ENCODE peak calls at places on chromosomes 2 and 18, in nine cellular contexts. S is cardiac muscle cell, K is chondrocyte, P is HCT116, O is spleen, U is mammary epithelial cell, T is natural killer cell, H is B cell, G is body of pancreas. E is an unnamed sample.

GRCh38 chr2:120239488-120240287 is 13.0 kb upstream of the RALB start:
- DNase-seq in S (no peak), K (no peak), P (no peak), O (peak), U (peak), T (no peak), H (no peak), G (peak), E (no peak)

GRCh38 chr18:55031576-55031975 is 72.3 kb upstream of the CCDC68 start:
- DNase-seq in S (no peak), K (no peak), P (no peak), O (no peak), U (no peak), T (no peak), H (no peak), G (no peak), E (no peak)

GRCh38 chr2:47388888-47389287 is 14.1 kb upstream of the MSH2 start:
- DNase-seq in S (no peak), K (no peak), P (no peak), O (no peak), U (no peak), T (no peak), H (no peak), G (no peak), E (no peak)

GRCh38 chr2:240469747-240470146 is 34.3 kb downstream of the GPC1 start:
- DNase-seq in S (no peak), K (no peak), P (no peak), O (peak), U (no peak), T (peak), H (no peak), G (no peak), E (peak)

GRCh38 chr2:202158796-202159195 is 79.6 kb downstream of the SUMO1 start:
- DNase-seq in S (no peak), K (no peak), P (no peak), O (no peak), U (no peak), T (no peak), H (no peak), G (no peak), E (no peak)

GRCh38 chr2:64217198-64217869 is 73.1 kb upstream of the PELI1 start:
- DNase-seq in S (no peak), K (no peak), P (no peak), O (no peak), U (no peak), T (no peak), H (no peak), G (no peak), E (no peak)

GRCh38 chr2:100013892-100014677 is 128.3 kb downstream of the AFF3 start:
- DNase-seq in S (peak), K (no peak), P (peak), O (no peak), U (peak), T (no peak), H (no peak), G (peak), E (no peak)

GRCh38 chr2:2270808-2271415 is 60.2 kb downstream of the MYT1L start:
- DNase-seq in S (no peak), K (no peak), P (no peak), O (no peak), U (no peak), T (no peak), H (no peak), G (no peak), E (no peak)

GRCh38 chr2:234033885-234034284 is 16.6 kb upstream of the SPP2 start:
- DNase-seq in S (no peak), K (no peak), P (no peak), O (no peak), U (no peak), T (no peak), H (no peak), G (no peak), E (no peak)

GRCh38 chr2:51483720-51484119 is 451.8 kb upstream of the NRXN1 start:
- DNase-seq in S (no peak), K (no peak), P (no peak), O (no peak), U (no peak), T (no peak), H (no peak), G (no peak), E (no peak)

GRCh38 chr2:148511883-148512282 is 132.7 kb upstream of the EPC2 start:
- DNase-seq in S (no peak), K (no peak), P (no peak), O (no peak), U (no peak), T (no peak), H (no peak), G (no peak), E (no peak)

GRCh38 chr18:79108520-79109215 is 39.5 kb downstream of the ATP9B start:
- DNase-seq in S (no peak), K (no peak), P (no peak), O (no peak), U (no peak), T (no peak), H (no peak), G (no peak), E (no peak)

GRCh38 chr2:170928036-170928823 is 823 bp upstream of the GORASP2 start:
- DNase-seq in S (no peak), K (no peak), P (no peak), O (peak), U (peak), T (no peak), H (no peak), G (no peak), E (no peak)

GRCh38 chr18:21897811-21898210 is 157.2 kb downstream of the MIB1 start:
- DNase-seq in S (peak), K (no peak), P (peak), O (no peak), U (peak), T (no peak), H (no peak), G (peak), E (peak)

GRCh38 chr2:194750926-194751325 is 906.1 kb upstream of the SLC39A10 start:
- DNase-seq in S (no peak), K (no peak), P (no peak), O (no peak), U (no peak), T (no peak), H (no peak), G (no peak), E (no peak)

GRCh38 chr2:220466251-220466691 is 838.8 kb downstream of the SLC4A3 start:
- DNase-seq in S (no peak), K (no peak), P (no peak), O (no peak), U (no peak), T (no peak), H (no peak), G (no peak), E (no peak)

GRCh38 chr2:155456222-155456621 is 757.7 kb downstream of the KCNJ3 start:
- DNase-seq in S (no peak), K (no peak), P (no peak), O (no peak), U (no peak), T (no peak), H (no peak), G (no peak), E (no peak)

GRCh38 chr2:47070920-47071824 is 83.9 kb downstream of the STPG4 start:
- DNase-seq in S (no peak), K (peak), P (no peak), O (no peak), U (peak), T (no peak), H (peak), G (peak), E (no peak)

GRCh38 chr2:36708119-36708741 is 11.7 kb downstream of the VIT start:
- DNase-seq in S (no peak), K (no peak), P (peak), O (no peak), U (no peak), T (no peak), H (no peak), G (no peak), E (no peak)

GRCh38 chr18:37242091-37242490 is 323.5 kb downstream of the CELF4 start:
- DNase-seq in S (no peak), K (no peak), P (no peak), O (peak), U (no peak), T (no peak), H (no peak), G (no peak), E (no peak)

GRCh38 chr2:84539729-84540128 is 23.4 kb downstream of the DNAH6 start:
- DNase-seq in S (no peak), K (no peak), P (no peak), O (no peak), U (no peak), T (no peak), H (no peak), G (no peak), E (no peak)

GRCh38 chr2:239203443-239204142 is 197.2 kb downstream of the HDAC4 start:
- DNase-seq in S (no peak), K (no peak), P (no peak), O (no peak), U (no peak), T (no peak), H (no peak), G (peak), E (no peak)

GRCh38 chr2:40463112-40463511 is 11.2 kb upstream of the SLC8A1 start:
- DNase-seq in S (no peak), K (no peak), P (no peak), O (no peak), U (no peak), T (no peak), H (no peak), G (no peak), E (no peak)

GRCh38 chr2:33304032-33304864 is 172.2 kb upstream of the RASGRP3 start:
- DNase-seq in S (no peak), K (no peak), P (peak), O (no peak), U (no peak), T (no peak), H (no peak), G (no peak), E (no peak)

GRCh38 chr18:39701839-39702238 is 2136.2 kb upstream of the CELF4 start:
- DNase-seq in S (no peak), K (no peak), P (peak), O (no peak), U (peak), T (no peak), H (no peak), G (no peak), E (no peak)

GRCh38 chr2:62349788-62350187 is 153.9 kb downstream of the B3GNT2 start:
- DNase-seq in S (no peak), K (no peak), P (no peak), O (no peak), U (no peak), T (no peak), H (no peak), G (no peak), E (no peak)

GRCh38 chr2:200330351-200331120 is 24.0 kb downstream of the SPATS2L start:
- DNase-seq in S (no peak), K (no peak), P (no peak), O (no peak), U (no peak), T (no peak), H (no peak), G (no peak), E (no peak)

GRCh38 chr2:3637311-3637675 is 20.7 kb upstream of the ALLC start:
- DNase-seq in S (no peak), K (no peak), P (no peak), O (peak), U (no peak), T (no peak), H (no peak), G (no peak), E (no peak)

GRCh38 chr2:98903767-98904485 is 32.1 kb downstream of the CRACDL start:
- DNase-seq in S (no peak), K (no peak), P (no peak), O (peak), U (no peak), T (no peak), H (no peak), G (no peak), E (no peak)

GRCh38 chr2:228348653-228349052 is 167.2 kb upstream of the SPHKAP start:
- DNase-seq in S (peak), K (no peak), P (no peak), O (no peak), U (no peak), T (no peak), H (no peak), G (no peak), E (no peak)

GRCh38 chr2:192124576-192124975 is 70.2 kb downstream of the TMEFF2 start:
- DNase-seq in S (no peak), K (no peak), P (no peak), O (no peak), U (peak), T (no peak), H (no peak), G (no peak), E (no peak)

GRCh38 chr2:229713371-229714079 is 830 bp downstream of the DNER start:
- DNase-seq in S (peak), K (no peak), P (no peak), O (no peak), U (no peak), T (no peak), H (no peak), G (no peak), E (peak)

GRCh38 chr2:229714080-229714735 is at the start of gene DNER:
- DNase-seq in S (peak), K (no peak), P (no peak), O (peak), U (no peak), T (no peak), H (no peak), G (peak), E (peak)

GRCh38 chr2:229712125-229712524 is 2.2 kb downstream of the DNER start:
- DNase-seq in S (no peak), K (no peak), P (no peak), O (no peak), U (no peak), T (no peak), H (no peak), G (no peak), E (no peak)

GRCh38 chr2:229715895-229716507 is 1.6 kb upstream of the DNER start:
- DNase-seq in S (peak), K (no peak), P (peak), O (no peak), U (peak), T (no peak), H (no peak), G (no peak), E (no peak)

GRCh38 chr2:229714736-229715541 is 584 bp upstream of the DNER start:
- DNase-seq in S (peak), K (peak), P (no peak), O (peak), U (peak), T (no peak), H (no peak), G (peak), E (peak)
- TF ChIP-seq CTCF in S (peak), K (no peak), P (no peak), O (no peak), U (no peak), T (no peak), H (no peak), G (no peak), E (no peak)

GRCh38 chr2:218979846-218980738 is 4.9 kb downstream of the FEV start:
- DNase-seq in S (peak), K (peak), P (peak), O (peak), U (peak), T (peak), H (peak), G (peak), E (peak)

GRCh38 chr2:218980800-218981389 is 4.1 kb downstream of the FEV start:
- DNase-seq in S (no peak), K (peak), P (no peak), O (peak), U (no peak), T (no peak), H (no peak), G (no peak), E (no peak)

GRCh38 chr2:218982312-218983262 is 2.4 kb downstream of the FEV start:
- DNase-seq in S (no peak), K (peak), P (no peak), O (no peak), U (no peak), T (no peak), H (no peak), G (no peak), E (no peak)

GRCh38 chr2:218983263-218983970 is 1.6 kb downstream of the FEV start:
- DNase-seq in S (no peak), K (peak), P (no peak), O (no peak), U (no peak), T (no peak), H (no peak), G (no peak), E (no peak)

GRCh38 chr2:218981390-218982311 is 3.3 kb downstream of the FEV start:
- DNase-seq in S (peak), K (peak), P (no peak), O (peak), U (peak), T (no peak), H (no peak), G (peak), E (no peak)
- TF ChIP-seq CTCF in S (no peak), K (no peak), P (peak), O (no peak), U (no peak), T (no peak), H (no peak), G (no peak), E (peak)

GRCh38 chr2:106596844-106597243 is 109.7 kb downstream of the CD8B2 start:
- DNase-seq in S (no peak), K (no peak), P (no peak), O (no peak), U (no peak), T (no peak), H (no peak), G (no peak), E (no peak)
- TF ChIP-seq CTCF in S (peak), K (peak), P (peak), O (peak), U (peak), T (no peak), H (peak), G (no peak), E (peak)

DNA sequence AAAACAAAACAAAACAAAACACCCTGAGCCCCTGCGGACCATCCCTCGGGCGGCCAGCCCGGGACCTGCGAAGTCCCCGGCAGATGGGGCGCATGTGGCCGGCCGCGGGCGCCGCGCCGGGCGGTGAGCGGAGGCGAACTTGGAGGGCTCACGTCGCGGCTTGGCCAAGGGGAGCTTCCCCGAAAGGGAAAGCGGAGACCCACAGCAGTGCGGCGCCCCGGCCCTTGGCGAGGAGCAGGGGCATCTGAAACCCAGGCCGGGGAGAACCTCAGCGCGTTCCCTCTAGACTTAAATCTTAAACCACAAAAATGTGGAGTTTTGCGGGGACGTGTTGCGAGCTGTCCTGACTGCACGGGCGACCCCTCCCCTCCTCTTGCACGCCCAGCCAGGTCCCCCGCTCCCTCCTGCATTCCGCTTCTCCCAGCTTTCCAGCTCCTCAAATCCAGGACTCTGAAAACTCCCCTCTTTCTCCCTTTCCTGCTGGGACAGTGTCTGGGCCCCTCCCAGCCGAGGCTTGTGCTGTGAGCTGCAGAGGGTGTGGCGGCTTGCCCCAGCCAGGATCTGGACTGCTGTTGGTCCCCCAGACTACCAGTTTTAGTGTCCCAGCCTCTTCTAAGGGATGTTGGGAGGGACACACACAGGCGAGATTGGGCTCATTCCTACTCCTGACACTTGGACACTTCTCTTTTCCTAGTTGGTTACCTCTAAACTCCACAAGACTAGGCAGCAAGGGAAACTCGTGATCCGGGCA is 1.3 kb downstream of the FMNL2 start:
- DNase-seq in S (peak), K (no peak), P (no peak), O (peak), U (peak), T (no peak), H (no peak), G (peak), E (peak)
- TF ChIP-seq CTCF in S (no peak), K (peak), P (no peak), O (no peak), U (no peak), T (no peak), H (no peak), G (no peak), E (no peak)

DNA sequence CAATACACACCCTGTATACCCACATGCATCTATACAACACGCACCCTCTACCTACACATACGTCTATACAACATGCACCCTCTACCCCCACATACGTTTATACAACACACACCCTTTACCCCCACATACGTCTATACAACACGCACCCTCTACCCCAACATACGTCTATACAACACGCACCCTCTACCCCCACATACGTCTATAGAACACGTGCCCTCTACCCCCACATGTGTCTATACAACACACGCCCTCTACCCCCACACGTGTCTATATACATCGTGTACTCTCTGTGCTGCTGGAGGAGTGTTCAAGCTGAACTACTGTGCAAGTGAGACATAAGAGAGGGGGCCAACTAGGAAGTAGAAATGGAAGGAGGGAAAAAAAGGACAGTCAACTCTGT is 621.7 kb upstream of the HS6ST1 start:
- DNase-seq in S (no peak), K (no peak), P (no peak), O (no peak), U (no peak), T (no peak), H (no peak), G (no peak), E (no peak)
- TF ChIP-seq CTCF in S (no peak), K (no peak), P (no peak), O (no peak), U (no peak), T (no peak), H (no peak), G (no peak), E (no peak)

GRCh38 chr2:6831229-6831628 is 34.5 kb downstream of the CMPK2 start:
- DNase-seq in S (no peak), K (no peak), P (no peak), O (no peak), U (no peak), T (no peak), H (no peak), G (no peak), E (no peak)

GRCh38 chr2:6827516-6828298 is 38.0 kb downstream of the CMPK2 start:
- DNase-seq in S (no peak), K (no peak), P (no peak), O (no peak), U (no peak), T (no peak), H (no peak), G (no peak), E (no peak)

GRCh38 chr2:6826081-6826913 is 39.4 kb downstream of the CMPK2 start:
- DNase-seq in S (peak), K (no peak), P (peak), O (no peak), U (peak), T (peak), H (no peak), G (no peak), E (no peak)

GRCh38 chr2:6824962-6825361 is 40.7 kb downstream of the CMPK2 start:
- DNase-seq in S (no peak), K (no peak), P (no peak), O (no peak), U (peak), T (no peak), H (no peak), G (no peak), E (no peak)

DNA sequence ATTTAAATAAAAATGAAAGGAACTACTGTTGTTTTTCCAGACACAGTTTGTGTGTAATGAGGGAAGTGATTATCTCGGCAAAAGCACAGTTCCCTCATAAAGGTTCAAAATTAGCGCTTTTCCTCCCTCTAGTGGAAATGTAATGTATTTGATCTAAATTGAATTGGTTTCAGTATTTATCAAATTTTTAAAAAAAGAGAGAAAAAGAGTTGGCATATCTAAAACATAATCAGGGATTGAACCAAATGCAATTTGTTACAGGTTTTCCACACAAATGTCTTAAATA is 37.5 kb downstream of the CMPK2 start:
- DNase-seq in S (no peak), K (no peak), P (peak), O (no peak), U (no peak), T (no peak), H (no peak), G (no peak), E (no peak)
- TF ChIP-seq CTCF in S (peak), K (peak), P (peak), O (peak), U (peak), T (peak), H (peak), G (peak), E (peak)